ENCODE peak calls at places on chromosomes 11 and 22, in five cellular contexts. One of them, this sample, is unnamed.

GRCh38 chr11:134074346-134074745 is 5.5 kb downstream of the JAM3 start:
- DNase-seq in CD4-positive, alpha-beta T cell: no peak
- DNase-seq in mammary epithelial cell: no peak
- DNase-seq in H54: no peak
- DNase-seq in hypothalamus: no peak
- DNase-seq in this sample: no peak

GRCh38 chr22:20063271-20064139 is 16.5 kb upstream of the DGCR8 start:
- DNase-seq in mammary epithelial cell: no peak
- DNase-seq in hypothalamus: no peak
- DNase-seq in CD4-positive, alpha-beta T cell: no peak
- DNase-seq in H54: no peak
- DNase-seq in this sample: no peak

GRCh38 chr11:77779935-77780334 is 40.6 kb downstream of the RSF1 start:
- DNase-seq in hypothalamus: no peak
- DNase-seq in H54: no peak
- DNase-seq in mammary epithelial cell: peak; percentile 33
- DNase-seq in CD4-positive, alpha-beta T cell: no peak
- DNase-seq in this sample: no peak

GRCh38 chr11:61542024-61542461 is 33.5 kb downstream of the LRRC10B start:
- DNase-seq in H54: no peak
- DNase-seq in CD4-positive, alpha-beta T cell: no peak
- DNase-seq in hypothalamus: no peak
- DNase-seq in mammary epithelial cell: no peak
- DNase-seq in this sample: no peak

GRCh38 chr11:3859373-3859881 is 4.0 kb downstream of the STIM1 start:
- DNase-seq in CD4-positive, alpha-beta T cell: no peak
- DNase-seq in hypothalamus: no peak
- DNase-seq in mammary epithelial cell: no peak
- DNase-seq in H54: no peak
- DNase-seq in this sample: no peak

GRCh38 chr22:43066844-43067385 is 22.3 kb downstream of the TTLL1 start:
- DNase-seq in mammary epithelial cell: peak; percentile 69
- DNase-seq in hypothalamus: no peak
- DNase-seq in CD4-positive, alpha-beta T cell: no peak
- DNase-seq in H54: peak; percentile 36
- DNase-seq in this sample: peak; percentile 47

GRCh38 chr22:25083414-25084166 is 116.1 kb upstream of the CRYBB3 start:
- DNase-seq in hypothalamus: peak; percentile 74
- DNase-seq in CD4-positive, alpha-beta T cell: no peak
- DNase-seq in mammary epithelial cell: peak; percentile 30
- DNase-seq in H54: no peak
- DNase-seq in this sample: no peak

GRCh38 chr11:86015699-86016098 is 53.2 kb downstream of the PICALM start:
- DNase-seq in CD4-positive, alpha-beta T cell: no peak
- DNase-seq in H54: no peak
- DNase-seq in hypothalamus: no peak
- DNase-seq in mammary epithelial cell: no peak
- DNase-seq in this sample: no peak

GRCh38 chr11:68358416-68358815 is 46.0 kb downstream of the LRP5 start:
- DNase-seq in H54: peak; percentile 57
- DNase-seq in CD4-positive, alpha-beta T cell: no peak
- DNase-seq in mammary epithelial cell: no peak
- DNase-seq in hypothalamus: no peak
- DNase-seq in this sample: no peak

GRCh38 chr11:123434911-123435310 is 4.8 kb downstream of the GRAMD1B start:
- DNase-seq in H54: no peak
- DNase-seq in hypothalamus: no peak
- DNase-seq in CD4-positive, alpha-beta T cell: no peak
- DNase-seq in mammary epithelial cell: no peak
- DNase-seq in this sample: no peak

GRCh38 chr11:134372961-134373360 is 39.1 kb downstream of the B3GAT1 start:
- DNase-seq in mammary epithelial cell: no peak
- DNase-seq in H54: no peak
- DNase-seq in hypothalamus: no peak
- DNase-seq in CD4-positive, alpha-beta T cell: no peak
- DNase-seq in this sample: no peak

GRCh38 chr11:34040571-34040970 is 11.0 kb upstream of the CAPRIN1 start:
- DNase-seq in hypothalamus: no peak
- DNase-seq in CD4-positive, alpha-beta T cell: no peak
- DNase-seq in H54: no peak
- DNase-seq in mammary epithelial cell: no peak
- DNase-seq in this sample: no peak

GRCh38 chr22:31629741-31630184 is 32.3 kb downstream of the PISD start:
- DNase-seq in H54: no peak
- DNase-seq in CD4-positive, alpha-beta T cell: no peak
- DNase-seq in mammary epithelial cell: no peak
- DNase-seq in hypothalamus: no peak
- DNase-seq in this sample: no peak

GRCh38 chr22:37647928-37648327 is 8.5 kb downstream of the SH3BP1 start:
- DNase-seq in H54: peak; percentile 79
- DNase-seq in mammary epithelial cell: no peak
- DNase-seq in CD4-positive, alpha-beta T cell: no peak
- DNase-seq in hypothalamus: no peak
- DNase-seq in this sample: peak; percentile 81

GRCh38 chr11:122159173-122159701 is 43.2 kb upstream of the BLID start:
- DNase-seq in H54: no peak
- DNase-seq in hypothalamus: peak; percentile 28
- DNase-seq in mammary epithelial cell: peak; percentile 52
- DNase-seq in CD4-positive, alpha-beta T cell: no peak
- DNase-seq in this sample: no peak

GRCh38 chr11:86370922-86371614 is 3.6 kb upstream of the CCDC81 start:
- DNase-seq in mammary epithelial cell: peak; percentile 83
- DNase-seq in hypothalamus: no peak
- DNase-seq in H54: no peak
- DNase-seq in CD4-positive, alpha-beta T cell: no peak
- DNase-seq in this sample: no peak

GRCh38 chr11:34427171-34427805 is 11.4 kb upstream of the CAT start:
- DNase-seq in hypothalamus: no peak
- DNase-seq in H54: peak; percentile 49
- DNase-seq in CD4-positive, alpha-beta T cell: no peak
- DNase-seq in mammary epithelial cell: peak; percentile 92
- DNase-seq in this sample: no peak

GRCh38 chr11:92787638-92788037 is 181.8 kb upstream of the MTNR1B start:
- DNase-seq in hypothalamus: no peak
- DNase-seq in mammary epithelial cell: no peak
- DNase-seq in CD4-positive, alpha-beta T cell: no peak
- DNase-seq in H54: no peak
- DNase-seq in this sample: no peak